ENCODE peak calls at places on chromosomes 12 and 14, in seven cellular contexts. N is OCI-LY7, Z is GM12878, Q is HCT116, B is GM23248, A is K562, M is neuronal stem cell. H is an unnamed sample. For H3K9me3 and H3K4me1, the result is how much of the 10 kb centered on the place peaks cover.

GRCh38 chr12:131369094-131369845 is 341.6 kb upstream of the SFSWAP start:
- DNase-seq in Z (no peak), B (no peak), Q (no peak), N (no peak), A (no peak), M (no peak), H (no peak)

GRCh38 chr12:15256760-15257159 is 35.5 kb upstream of the RERG start:
- DNase-seq in N (no peak), M (no peak), Q (no peak), Z (no peak), B (peak), A (no peak), H (no peak)

GRCh38 chr14:90114554-90114953 is 52.8 kb downstream of the KCNK13 start:
- DNase-seq in Z (no peak), M (no peak), N (no peak), Q (no peak), A (no peak), B (peak), H (no peak)

GRCh38 chr12:51828951-51829581 is 19.5 kb downstream of the FIGNL2 start:
- DNase-seq in Q (no peak), A (no peak), N (no peak), Z (no peak), M (no peak), B (no peak), H (no peak)

GRCh38 chr14:32434180-32434579 is 105.1 kb downstream of the AKAP6 start:
- DNase-seq in Z (no peak), M (no peak), Q (no peak), B (no peak), N (no peak), A (no peak), H (no peak)

GRCh38 chr14:89207925-89208328 is 209.1 kb downstream of the FOXN3 start:
- DNase-seq in Z (peak), N (no peak), Q (no peak), A (no peak), B (no peak), M (no peak), H (peak)

GRCh38 chr14:54566410-54567223 is at the start of gene SAMD4A:
- DNase-seq in Q (no peak), M (peak), N (peak), Z (no peak), A (peak), B (peak), H (peak)

GRCh38 chr12:120735181-120735580 is 9.6 kb downstream of the ACADS start:
- DNase-seq in Z (no peak), M (no peak), B (no peak), N (no peak), A (no peak), Q (no peak), H (no peak)

GRCh38 chr14:56552615-56553014 is 27.0 kb upstream of the TMEM260 start:
- DNase-seq in Q (no peak), B (no peak), N (no peak), Z (no peak), A (no peak), M (no peak), H (peak)

GRCh38 chr14:50312734-50313054 is 570 bp downstream of the DMAC2L start:
- DNase-seq in Z (no peak), Q (no peak), M (no peak), N (peak), B (no peak), A (no peak), H (no peak)

GRCh38 chr12:53948650-53949593 is 5.8 kb upstream of the HOXC12 start:
- DNase-seq in Z (no peak), N (no peak), M (no peak), Q (no peak), B (no peak), A (peak), H (no peak)

GRCh38 chr12:1422604-1423315 is 171.6 kb downstream of the FBXL14 start:
- DNase-seq in B (no peak), Q (no peak), A (no peak), M (no peak), N (no peak), Z (peak), H (no peak)

GRCh38 chr12:530308-530707 is 70.6 kb downstream of the B4GALNT3 start:
- DNase-seq in N (no peak), Q (no peak), B (peak), M (no peak), A (no peak), Z (no peak), H (no peak)

GRCh38 chr12:105961821-105962671 is 176.7 kb downstream of the NUAK1 start:
- DNase-seq in M (no peak), Q (no peak), N (no peak), Z (no peak), A (no peak), B (peak), H (no peak)

GRCh38 chr12:47155457-47156166 is 75.9 kb upstream of the AMIGO2 start:
- DNase-seq in A (peak), N (no peak), B (peak), Q (no peak), Z (no peak), M (no peak), H (no peak)

GRCh38 chr12:89016970-89017778 is 335.1 kb downstream of the DUSP6 start:
- DNase-seq in M (peak), Z (no peak), B (peak), Q (peak), N (peak), A (no peak), H (peak)

GRCh38 chr14:91509083-91509877 is 830 bp downstream of the PPP4R3A start:
- DNase-seq in Z (no peak), N (peak), A (peak), B (peak), Q (no peak), M (no peak), H (peak)

GRCh38 chr12:50641566-50641965 is 122.3 kb upstream of the ATF1 start:
- DNase-seq in M (no peak), Q (no peak), Z (no peak), B (no peak), N (peak), A (peak), H (no peak)

GRCh38 chr14:22977684-22978486 is 4.5 kb downstream of the AJUBA start:
- DNase-seq in M (peak), Z (no peak), B (peak), A (peak), N (no peak), Q (no peak), H (no peak)

GRCh38 chr12:133130808-133131128 is 341 bp downstream of the ZNF10 start:
- DNase-seq in A (no peak), Z (no peak), N (no peak), M (no peak), B (peak), Q (no peak), H (peak)

GRCh38 chr12:66375560-66375959 is 73.3 kb downstream of the HELB start:
- DNase-seq in Q (no peak), A (no peak), M (no peak), N (no peak), B (no peak), Z (no peak), H (no peak)

GRCh38 chr12:66379613-66380012 is 77.3 kb downstream of the HELB start:
- DNase-seq in B (no peak), Q (no peak), M (no peak), Z (no peak), A (no peak), N (peak), H (no peak)

GRCh38 chr12:66380769-66381168 is 78.5 kb downstream of the HELB start:
- DNase-seq in N (no peak), Q (no peak), A (no peak), Z (no peak), M (no peak), B (no peak), H (no peak)
- H3K9me3 ChIP-seq in N (under half), Q (under half), A (under half), Z (under half), M (under half), B (under half), H (under half)

GRCh38 chr14:59346796-59347510 is 118.2 kb downstream of the GPR135 start:
- DNase-seq in Q (no peak), Z (no peak), A (no peak), M (no peak), N (no peak), B (peak), H (no peak)
- H3K4me1 ChIP-seq in Q (under half), Z (under half), A (under half), M (under half), N (under half), B (under half), H (under half)

GRCh38 chr12:27008070-27008469 is 6.1 kb downstream of the TM7SF3 start:
- DNase-seq in B (no peak), M (no peak), A (no peak), Q (no peak), Z (no peak), N (peak), H (no peak)
- H3K4me2 ChIP-seq in B (no peak), M (no peak), A (no peak), Q (no peak), Z (peak), N (peak), H (peak)

DNA sequence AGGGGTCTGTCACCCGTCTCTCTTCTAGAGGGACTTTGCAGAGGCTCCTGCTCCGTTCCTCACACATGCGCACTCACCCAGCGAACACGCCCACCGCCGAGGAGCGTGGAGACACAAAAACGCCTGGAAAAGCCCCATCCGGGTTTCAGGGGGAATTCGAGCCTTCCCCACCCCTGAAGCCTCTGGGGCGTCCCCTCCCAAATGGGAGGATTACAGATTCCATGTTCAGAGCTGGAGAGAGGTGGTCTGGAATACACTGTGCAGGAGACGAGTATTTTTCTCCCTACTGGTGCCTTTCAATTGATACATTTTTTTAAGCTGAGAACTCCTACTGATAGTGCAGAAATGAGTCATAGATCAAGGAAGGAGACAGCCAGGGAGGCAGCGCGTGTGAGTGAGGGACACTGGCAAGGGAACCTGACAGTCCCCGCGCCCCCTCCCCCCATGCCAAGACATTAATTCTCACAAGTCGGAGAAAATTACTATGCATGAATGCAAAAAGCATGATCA is 37.0 kb downstream of the BCL11B start:
- DNase-seq in N (no peak), B (no peak), M (peak), Z (no peak), Q (peak), A (no peak), H (no peak)
- H3K9me3 ChIP-seq in N (under half), B (under half), M (under half), Z (under half), Q (under half), A (under half), H (under half)

GRCh38 chr12:6327159-6327558 is 14.7 kb downstream of the TNFRSF1A start:
- DNase-seq in Z (no peak), N (no peak), B (no peak), A (no peak), Q (no peak), M (no peak), H (no peak)

GRCh38 chr12:6324936-6325750 is 14.7 kb downstream of the PLEKHG6 start:
- DNase-seq in M (no peak), Q (no peak), A (no peak), B (no peak), Z (no peak), N (no peak), H (no peak)

GRCh38 chr12:6328045-6328779 is 13.7 kb downstream of the TNFRSF1A start:
- DNase-seq in Q (no peak), N (no peak), M (no peak), B (no peak), Z (no peak), A (no peak), H (no peak)

GRCh38 chr12:6327591-6328041 is 14.3 kb downstream of the TNFRSF1A start:
- DNase-seq in N (no peak), Q (no peak), A (no peak), Z (no peak), B (no peak), M (no peak), H (no peak)

GRCh38 chr12:6326316-6326959 is 15.4 kb downstream of the TNFRSF1A start:
- DNase-seq in Q (no peak), N (peak), Z (no peak), B (peak), M (no peak), A (peak), H (peak)
- H3K4me1 ChIP-seq in Q (under half), N (under half), Z (under half), B (under half), M (under half), A (under half), H (half or more)

GRCh38 chr14:58640959-58641358 is 3.2 kb downstream of the DACT1 start:
- DNase-seq in A (no peak), N (no peak), Q (no peak), B (no peak), M (no peak), Z (no peak), H (no peak)
- H3K4me2 ChIP-seq in A (no peak), N (no peak), Q (peak), B (peak), M (no peak), Z (no peak), H (no peak)

GRCh38 chr14:26444745-26445144 is 153.1 kb downstream of the NOVA1 start:
- DNase-seq in Q (no peak), N (no peak), Z (no peak), M (peak), A (no peak), B (peak), H (no peak)
- H3K9me3 ChIP-seq in Q (under half), N (under half), Z (under half), M (under half), A (under half), B (under half), H (half or more)

DNA sequence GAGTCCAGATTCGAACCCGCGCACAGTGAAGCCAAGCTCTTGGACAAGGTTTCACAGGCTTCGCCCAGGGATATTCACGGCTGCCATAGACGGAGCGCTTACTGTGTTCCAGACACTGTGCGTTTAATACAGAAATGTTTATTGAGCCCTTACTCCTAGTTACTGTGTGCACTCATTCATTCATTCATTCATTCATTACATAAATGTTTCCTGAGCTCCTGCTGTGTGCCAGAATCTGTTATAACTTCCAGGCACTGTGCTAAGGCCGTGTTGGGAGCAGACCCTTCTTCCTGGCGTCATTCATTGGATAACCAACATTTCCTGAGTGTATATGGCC is 734 bp upstream of the MED13L start:
- DNase-seq in M (no peak), A (no peak), B (no peak), Z (no peak), Q (no peak), N (no peak), H (no peak)
- H3K4me1 ChIP-seq in M (under half), A (under half), B (under half), Z (under half), Q (under half), N (under half), H (under half)

GRCh38 chr12:41795066-41795465 is 349.6 kb downstream of the GXYLT1 start:
- DNase-seq in N (no peak), A (no peak), Z (no peak), B (peak), M (no peak), Q (no peak), H (no peak)
- H3K4me2 ChIP-seq in N (no peak), A (no peak), Z (no peak), B (no peak), M (no peak), Q (no peak), H (no peak)

DNA sequence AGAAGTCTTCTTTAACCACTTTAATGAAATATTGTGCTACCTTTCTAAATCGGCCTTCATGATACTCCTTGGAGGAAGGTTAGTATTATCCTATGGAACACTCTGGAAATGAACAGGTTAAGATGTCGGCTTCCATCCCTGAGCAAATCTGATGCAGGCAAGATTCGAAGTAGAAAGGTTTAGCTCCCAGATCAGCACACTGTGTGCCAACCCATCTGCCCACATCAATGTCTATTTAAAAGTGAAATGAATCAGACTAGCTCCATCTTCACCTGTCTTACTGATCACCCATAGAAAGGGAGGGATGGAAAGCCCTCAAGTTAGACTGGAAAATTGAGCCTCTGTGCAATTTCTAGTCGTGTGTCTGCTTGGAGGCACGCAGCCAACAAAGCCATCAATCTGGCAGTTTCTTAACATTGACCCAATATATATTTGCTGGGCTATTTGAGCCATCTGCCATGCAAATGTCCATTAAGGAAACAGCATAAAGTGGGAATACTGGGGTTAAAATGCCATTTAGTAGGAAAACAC is 506.1 kb downstream of the RMST start:
- DNase-seq in N (no peak), B (no peak), Q (no peak), Z (no peak), A (no peak), M (no peak), H (no peak)
- H3K9me3 ChIP-seq in N (under half), B (under half), Q (under half), Z (under half), A (under half), M (under half), H (under half)

H was measured in Karpas-422.